ENCODE peak calls at places on chromosome 9, in five cellular contexts. J, H, S, O and D are unnamed samples.

GRCh38 chr9:98657897-98658296 is 50.8 kb downstream of the GABBR2 start:
- DNase-seq in H (no peak), O (no peak), S (no peak), J (no peak), D (peak; percentile 78)

GRCh38 chr9:90642570-90643539 is at the start of gene DIRAS2:
- DNase-seq in S (peak; percentile 85), J (peak; percentile 75), H (no peak), O (no peak), D (peak; percentile 43)

GRCh38 chr9:10252174-10252573 is 360.6 kb downstream of the PTPRD start:
- DNase-seq in J (no peak), H (no peak), O (no peak), S (no peak), D (no peak)

GRCh38 chr9:136231478-136232297 is 13.9 kb downstream of the QSOX2 start:
- DNase-seq in O (peak; percentile 65), S (no peak), H (no peak), J (no peak), D (no peak)

GRCh38 chr9:78533500-78533899 is 236.6 kb downstream of the PSAT1 start:
- DNase-seq in J (no peak), O (no peak), H (no peak), S (no peak), D (peak; percentile 12)

GRCh38 chr9:95725045-95725444 is 150.4 kb upstream of the ERCC6L2 start:
- DNase-seq in S (no peak), J (no peak), H (no peak), O (no peak), D (no peak)

GRCh38 chr9:134328841-134329575 is 2.8 kb downstream of the RXRA start:
- DNase-seq in O (no peak), S (no peak), J (no peak), H (no peak), D (no peak)

GRCh38 chr9:136062657-136063439 is 32.2 kb downstream of the NACC2 start:
- DNase-seq in O (no peak), S (peak; percentile 9), J (no peak), H (no peak), D (no peak)

GRCh38 chr9:124399999-124400940 is 15.0 kb downstream of the PSMB7 start:
- DNase-seq in S (no peak), H (no peak), J (no peak), O (no peak), D (peak; percentile 44)

GRCh38 chr9:14238044-14238443 is 75.9 kb downstream of the NFIB start:
- DNase-seq in O (no peak), J (peak; percentile 81), H (no peak), S (no peak), D (peak; percentile 18)

GRCh38 chr9:2560175-2560574 is 61.4 kb upstream of the VLDLR start:
- DNase-seq in O (no peak), S (no peak), H (no peak), J (peak; percentile 9), D (no peak)

GRCh38 chr9:136785956-136786355 is 5.2 kb upstream of the TMEM141 start:
- DNase-seq in S (no peak), H (no peak), J (no peak), O (no peak), D (no peak)

GRCh38 chr9:4921449-4921848 is 63.6 kb upstream of the JAK2 start:
- DNase-seq in O (no peak), J (no peak), H (no peak), S (no peak), D (no peak)

GRCh38 chr9:36074870-36075532 is 38.3 kb downstream of the RECK start:
- DNase-seq in J (peak; percentile 23), S (peak; percentile 30), O (no peak), H (no peak), D (peak; percentile 89)

GRCh38 chr9:20872340-20872977 is 159.0 kb downstream of the HACD4 start:
- DNase-seq in S (no peak), O (no peak), J (no peak), H (no peak), D (peak; percentile 93)

GRCh38 chr9:91424403-91425176 is 958 bp upstream of the NFIL3 start:
- DNase-seq in O (peak; percentile 64), S (peak; percentile 78), H (no peak), J (peak; percentile 62), D (peak; percentile 89)

GRCh38 chr9:14119694-14120514 is 194.0 kb downstream of the NFIB start:
- DNase-seq in O (no peak), S (no peak), J (no peak), H (no peak), D (peak; percentile 70)

GRCh38 chr9:4704129-4704528 is 24.8 kb downstream of the CDC37L1 start:
- DNase-seq in O (no peak), S (no peak), J (no peak), H (no peak), D (peak; percentile 13)

GRCh38 chr9:86735772-86736458 is 211.4 kb downstream of the GAS1 start:
- DNase-seq in H (no peak), J (no peak), S (no peak), O (no peak), D (no peak)

GRCh38 chr9:69097053-69097452 is 61.5 kb downstream of the FXN start:
- DNase-seq in H (no peak), J (no peak), O (no peak), S (no peak), D (peak; percentile 84)

GRCh38 chr9:107870927-107871720 is 381.6 kb upstream of the KLF4 start:
- DNase-seq in H (no peak), S (no peak), O (no peak), J (no peak), D (no peak)

GRCh38 chr9:78932849-78933627 is 636.1 kb downstream of the PSAT1 start:
- DNase-seq in H (no peak), O (no peak), J (peak; percentile 56), S (no peak), D (peak; percentile 85)

DNA sequence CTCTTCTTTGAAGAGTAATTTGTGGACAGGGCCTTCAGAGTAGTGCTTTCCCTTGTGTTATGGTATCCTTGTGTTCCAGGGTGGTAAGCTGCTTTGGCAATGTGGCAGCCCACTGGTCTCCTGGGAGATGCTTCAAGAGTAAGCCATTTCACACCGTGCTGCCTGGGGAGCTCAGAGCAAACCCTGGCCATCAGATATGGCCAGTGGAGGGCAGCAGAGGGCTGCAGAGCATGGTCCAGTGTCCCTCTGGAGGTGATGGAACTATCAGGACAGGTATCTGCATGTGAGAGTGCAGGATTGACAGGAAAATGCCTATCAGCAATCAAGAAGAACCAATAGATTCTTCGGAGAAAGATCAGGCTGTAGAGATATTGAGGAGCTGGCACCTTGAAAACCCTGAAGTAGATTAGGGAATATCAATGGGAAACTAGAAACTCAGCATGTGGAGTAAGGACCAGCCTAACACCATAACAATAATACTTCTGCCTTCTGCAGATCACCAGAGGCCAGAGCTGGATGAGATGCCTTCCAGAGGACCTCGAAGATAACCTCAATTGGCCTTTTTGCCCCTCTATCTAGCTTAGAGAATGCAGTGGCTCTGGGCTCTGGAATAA is 90.8 kb downstream of the PLPPR1 start:
- DNase-seq in J (peak; percentile 58), S (peak; percentile 44), H (no peak), O (peak; percentile 47), D (no peak)
- TF ChIP-seq RFX5 in J (no peak), S (no peak), H (no peak), O (no peak), D (no peak)

DNA sequence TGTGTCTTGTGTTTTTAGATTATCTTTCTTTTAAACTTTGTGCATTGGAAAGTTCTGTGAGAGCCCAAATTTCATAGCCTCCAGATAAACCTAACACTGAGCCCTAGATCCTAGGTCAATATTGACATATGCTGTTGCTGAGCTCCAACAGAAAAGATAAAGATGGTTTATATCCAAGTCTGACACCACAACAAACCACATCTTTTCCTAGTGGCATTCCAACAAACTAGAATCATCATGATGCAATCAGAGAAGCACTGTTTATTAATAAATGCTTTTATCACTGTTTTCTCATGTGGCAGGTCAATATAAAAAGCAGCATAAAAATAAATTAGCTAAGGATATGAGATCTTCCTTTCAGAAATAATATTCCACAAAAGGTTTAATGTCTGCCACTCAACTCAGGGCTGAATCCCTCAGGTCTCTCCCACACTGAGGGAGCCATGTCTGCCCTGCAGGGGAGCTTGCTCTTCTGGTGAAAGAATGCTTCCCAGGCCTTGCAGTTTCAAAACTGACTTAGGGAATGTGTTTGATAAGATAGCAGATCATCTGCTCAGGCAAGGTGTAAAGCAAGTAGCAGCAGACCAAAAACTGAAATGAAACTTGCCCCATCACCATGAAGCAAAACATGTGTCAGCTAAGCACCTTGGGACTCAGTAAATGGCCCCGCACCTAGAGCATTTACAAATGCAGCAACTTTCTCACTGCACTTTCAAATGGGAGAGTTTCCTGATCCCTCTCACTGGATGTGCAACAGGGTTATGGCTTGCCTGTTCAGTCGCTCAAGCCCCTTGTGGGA is 493.0 kb downstream of the AGTPBP1 start:
- DNase-seq in J (peak; percentile 10), O (no peak), H (no peak), S (no peak), D (no peak)
- TF ChIP-seq SMC3 in J (no peak), O (no peak), H (no peak), S (no peak), D (no peak)

GRCh38 chr9:28341913-28342312 is 768.6 kb upstream of the C9orf72 start:
- DNase-seq in H (no peak), S (no peak), O (no peak), J (no peak), D (no peak)

GRCh38 chr9:28342815-28343338 is 769.6 kb upstream of the C9orf72 start:
- DNase-seq in H (no peak), O (no peak), J (no peak), S (peak; percentile 20), D (no peak)
- TF ChIP-seq RCOR1 in H (no peak), O (no peak), J (no peak), S (peak; percentile 46), D (no peak)

GRCh38 chr9:27470291-27470805 is 53.7 kb upstream of the IFNK start:
- DNase-seq in O (no peak), S (no peak), H (no peak), J (no peak), D (no peak)

GRCh38 chr9:27475057-27475456 is 49.0 kb upstream of the IFNK start:
- DNase-seq in J (no peak), H (no peak), O (no peak), S (no peak), D (no peak)

GRCh38 chr9:27474350-27474749 is 49.7 kb upstream of the IFNK start:
- DNase-seq in H (no peak), J (no peak), S (no peak), O (no peak), D (no peak)

GRCh38 chr9:27471789-27472585 is 52.1 kb upstream of the IFNK start:
- DNase-seq in J (no peak), H (no peak), S (no peak), O (no peak), D (no peak)

GRCh38 chr9:27473135-27473534 is 51.0 kb upstream of the IFNK start:
- DNase-seq in S (peak; percentile 16), J (no peak), H (no peak), O (peak; percentile 16), D (no peak)
- TF ChIP-seq RFX5 in S (no peak), J (no peak), H (no peak), O (no peak), D (no peak)